ENCODE peak calls at places on chromosome 22, in five cellular contexts. F is EH, B is non-pigmented ciliary epithelial cell, K is KBM-7, P is RWPE2. G is an unnamed sample.

GRCh38 chr22:25661067-25661466 is 80.9 kb upstream of the MYO18B start:
- DNase-seq in K (no peak), B (no peak), P (no peak), F (no peak), G (no peak)

GRCh38 chr22:20243545-20244249 is 24.4 kb downstream of the RTN4R start:
- DNase-seq in B (peak; percentile 32), K (peak; percentile 88), F (peak; percentile 84), P (no peak), G (peak; percentile 38)

GRCh38 chr22:27667121-27667843 is 134.3 kb downstream of the MN1 start:
- DNase-seq in B (no peak), K (no peak), P (no peak), F (no peak), G (no peak)

GRCh38 chr22:24894220-24894975 is 52.1 kb downstream of the LHFPL7 start:
- DNase-seq in K (peak; percentile 62), P (peak; percentile 91), F (peak; percentile 67), B (peak; percentile 94), G (no peak)

GRCh38 chr22:43005106-43005505 is 9.8 kb downstream of the PACSIN2 start:
- DNase-seq in K (no peak), B (no peak), P (no peak), F (peak; percentile 29), G (no peak)

GRCh38 chr22:27801197-27801615 is 350 bp downstream of the MN1 start:
- DNase-seq in K (peak; percentile 20), F (peak; percentile 44), B (no peak), P (no peak), G (no peak)

GRCh38 chr22:44186121-44186510 is 5.4 kb downstream of the PARVG start:
- DNase-seq in B (no peak), F (no peak), K (no peak), P (no peak), G (no peak)

GRCh38 chr22:31577711-31578110 is 81.4 kb downstream of the SFI1 start:
- DNase-seq in P (no peak), F (no peak), K (no peak), B (no peak), G (no peak)

GRCh38 chr22:25495286-25495685 is 69.2 kb upstream of the GRK3 start:
- DNase-seq in F (peak; percentile 18), B (no peak), K (no peak), P (no peak), G (no peak)

GRCh38 chr22:21947040-21948014 is 5.3 kb downstream of the PPM1F start:
- DNase-seq in K (peak; percentile 60), B (peak; percentile 20), F (peak; percentile 74), P (no peak), G (no peak)

GRCh38 chr22:32411388-32411787 is 659 bp downstream of the RTCB start:
- DNase-seq in F (peak; percentile 33), P (no peak), B (no peak), K (no peak), G (peak; percentile 20)

GRCh38 chr22:42433754-42434153 is 1.6 kb upstream of the NFAM1 start:
- DNase-seq in P (no peak), F (no peak), K (no peak), B (no peak), G (no peak)

GRCh38 chr22:27420817-27421361 is 380.7 kb downstream of the MN1 start:
- DNase-seq in P (peak; percentile 84), F (peak; percentile 96), K (no peak), B (peak; percentile 78), G (no peak)

GRCh38 chr22:29750559-29750958 is 16.2 kb downstream of the ZMAT5 start:
- DNase-seq in F (no peak), K (no peak), P (no peak), B (no peak), G (no peak)

GRCh38 chr22:50731811-50732624 is 6.0 kb upstream of the ACR start:
- DNase-seq in F (peak; percentile 44), B (no peak), P (peak; percentile 25), K (peak; percentile 66), G (peak; percentile 71)

GRCh38 chr22:19004471-19004870 is 68.4 kb upstream of the PRODH start:
- DNase-seq in P (no peak), B (no peak), F (no peak), K (no peak), G (no peak)

GRCh38 chr22:20940178-20940790 is 23.1 kb downstream of the CRKL start:
- DNase-seq in B (no peak), F (peak; percentile 53), K (no peak), P (no peak), G (no peak)

GRCh38 chr22:19353363-19354131 is 62.0 kb upstream of the CLTCL1 start:
- DNase-seq in B (no peak), F (no peak), P (no peak), K (no peak), G (no peak)

GRCh38 chr22:46025225-46025972 is 48.4 kb upstream of the WNT7B start:
- DNase-seq in K (no peak), P (no peak), F (peak; percentile 23), B (no peak), G (no peak)

GRCh38 chr22:42990131-42990838 is 24.7 kb downstream of the PACSIN2 start:
- DNase-seq in B (no peak), K (no peak), F (peak; percentile 92), P (peak; percentile 81), G (no peak)

GRCh38 chr22:47333625-47334024 is 571.2 kb downstream of the TBC1D22A start:
- DNase-seq in B (no peak), F (peak; percentile 67), K (peak; percentile 2), P (no peak), G (no peak)

GRCh38 chr22:27880778-27881394 is 38.2 kb downstream of the PITPNB start:
- DNase-seq in B (peak; percentile 48), F (peak; percentile 78), P (no peak), K (peak; percentile 69), G (peak; percentile 76)

GRCh38 chr22:44153705-44154104 is 27.0 kb upstream of the PARVG start:
- DNase-seq in F (no peak), B (no peak), K (no peak), P (no peak), G (no peak)

GRCh38 chr22:22536916-22537315 is 16.8 kb upstream of the ZNF280A start:
- DNase-seq in K (no peak), F (no peak), B (no peak), P (no peak), G (no peak)

GRCh38 chr22:46070215-46070721 is 80.1 kb upstream of the PPARA start:
- DNase-seq in P (peak; percentile 66), K (no peak), B (no peak), F (no peak), G (peak; percentile 8)

GRCh38 chr22:37983860-37984791 is at the start of gene SOX10:
- DNase-seq in B (no peak), P (no peak), F (no peak), K (no peak), G (no peak)